ENCODE peak calls at places on chromosomes 4 and X, in seven cellular contexts. C is endothelial cell of umbilical vein, D is brain microvascular endothelial cell, Z is psoas muscle, N is uterus, Y is SK-N-SH, R is pancreas. H is an unnamed sample.

GRCh38 chr4:183503497-183504063 is 1.3 kb upstream of the ING2 start:
- DNase-seq in C (no peak), R (no peak), N (no peak), Z (no peak), D (no peak), Y (no peak), H (no peak)

GRCh38 chrX:66489339-66489738 is 149.5 kb downstream of the EDA2R start:
- DNase-seq in D (no peak), R (no peak), N (no peak), C (no peak), Y (no peak), Z (peak), H (no peak)

GRCh38 chr4:168713193-168713592 is 216.3 kb downstream of the PALLD start:
- DNase-seq in Y (no peak), C (no peak), R (no peak), Z (no peak), N (no peak), D (no peak), H (no peak)

GRCh38 chr4:113981591-113981990 is 2.1 kb upstream of the ARSJ start:
- DNase-seq in Y (no peak), D (no peak), C (no peak), N (no peak), R (no peak), Z (no peak), H (no peak)

GRCh38 chrX:118682258-118683014 is 45.0 kb upstream of the IL13RA1 start:
- DNase-seq in Z (no peak), D (no peak), Y (no peak), R (no peak), N (no peak), C (peak), H (no peak)

GRCh38 chr4:101697266-101697665 is 93.3 kb upstream of the BANK1 start:
- DNase-seq in N (no peak), C (no peak), Y (no peak), D (no peak), R (no peak), Z (no peak), H (no peak)

GRCh38 chrX:63128509-63128908 is 222.6 kb downstream of the SPIN4 start:
- DNase-seq in R (no peak), D (peak), Y (peak), N (no peak), C (no peak), Z (no peak), H (no peak)

GRCh38 chr4:81162752-81163458 is 52.1 kb downstream of the PRKG2 start:
- DNase-seq in R (no peak), C (no peak), N (no peak), Y (no peak), D (no peak), Z (no peak), H (no peak)

GRCh38 chr4:124641715-124642380 is 70.7 kb downstream of the ANKRD50 start:
- DNase-seq in D (peak), Y (no peak), C (peak), R (no peak), Z (no peak), N (no peak), H (no peak)

GRCh38 chr4:41069838-41070237 is 144.5 kb downstream of the APBB2 start:
- DNase-seq in R (no peak), D (no peak), N (no peak), Y (no peak), C (no peak), Z (no peak), H (no peak)

GRCh38 chr4:156169861-156170260 is 216.2 kb upstream of the CTSO start:
- DNase-seq in Z (no peak), C (no peak), N (no peak), R (no peak), Y (no peak), D (no peak), H (no peak)

GRCh38 chr4:4574792-4575191 is 32.9 kb upstream of the STX18 start:
- DNase-seq in C (peak), D (peak), N (peak), Y (no peak), Z (no peak), R (peak), H (peak)

GRCh38 chrX:43860646-43861370 is 21.4 kb downstream of the MAOB start:
- DNase-seq in Y (peak), R (no peak), D (peak), Z (no peak), N (no peak), C (peak), H (no peak)

GRCh38 chr4:122119739-122120138 is 32.4 kb upstream of the BLTP1 start:
- DNase-seq in N (no peak), R (no peak), Y (no peak), Z (no peak), C (no peak), D (no peak), H (no peak)

GRCh38 chr4:48396043-48396442 is 54.7 kb downstream of the SLAIN2 start:
- DNase-seq in R (no peak), C (no peak), Z (no peak), D (no peak), N (no peak), Y (no peak), H (no peak)

GRCh38 chr4:68445111-68445510 is 2.2 kb upstream of the TMPRSS11E start:
- DNase-seq in R (no peak), N (no peak), Z (no peak), D (no peak), C (no peak), Y (no peak), H (no peak)

GRCh38 chr4:47567511-47567910 is 82.4 kb downstream of the ATP10D start:
- DNase-seq in R (no peak), Y (no peak), N (no peak), Z (no peak), C (no peak), D (no peak), H (no peak)

GRCh38 chr4:81736324-81736723 is 264.6 kb upstream of the RASGEF1B start:
- DNase-seq in Z (no peak), C (no peak), D (no peak), Y (no peak), N (no peak), R (no peak), H (no peak)

GRCh38 chrX:105744291-105744690 is 78.0 kb upstream of the NRK start:
- DNase-seq in Z (no peak), C (no peak), Y (no peak), N (no peak), D (no peak), R (no peak), H (no peak)

GRCh38 chrX:54411732-54412131 is 28.5 kb upstream of the TSR2 start:
- DNase-seq in R (no peak), D (no peak), Z (no peak), Y (no peak), N (no peak), C (no peak), H (no peak)

GRCh38 chrX:130079824-130080406 is 30.4 kb downstream of the ELF4 start:
- DNase-seq in N (peak), D (peak), R (no peak), Y (peak), Z (peak), C (peak), H (no peak)

GRCh38 chrX:123736333-123736921 is 3.6 kb upstream of the THOC2 start:
- DNase-seq in C (no peak), D (peak), R (no peak), Z (no peak), N (no peak), Y (peak), H (no peak)

GRCh38 chr4:110902500-110902899 is 279.6 kb upstream of the PITX2 start:
- DNase-seq in C (no peak), R (no peak), Z (no peak), N (no peak), Y (no peak), D (no peak), H (no peak)

GRCh38 chr4:40454816-40455215 is 119.7 kb downstream of the CHRNA9 start:
- DNase-seq in Z (no peak), R (no peak), Y (no peak), N (no peak), C (no peak), D (no peak), H (no peak)

GRCh38 chrX:70133303-70134115 is at the start of gene IGBP1:
- DNase-seq in Y (peak), C (peak), D (peak), N (peak), R (peak), Z (peak), H (peak)

GRCh38 chr4:139367421-139368090 is 65.3 kb upstream of the NDUFC1 start:
- DNase-seq in R (no peak), D (no peak), C (peak), Z (no peak), N (no peak), Y (no peak), H (no peak)

GRCh38 chr4:33060873-33061542 is 2340.8 kb downstream of the PCDH7 start:
- DNase-seq in N (no peak), Z (peak), D (peak), Y (peak), R (peak), C (no peak), H (no peak)

GRCh38 chrX:15334561-15334960 is 762 bp downstream of the PIGA start:
- DNase-seq in N (no peak), Y (no peak), D (peak), R (no peak), Z (no peak), C (no peak), H (peak)

GRCh38 chr4:79408063-79408462 is at the start of gene GK2:
- DNase-seq in N (no peak), R (no peak), D (no peak), Y (no peak), Z (peak), C (no peak), H (no peak)

GRCh38 chr4:114386637-114387233 is 211.9 kb upstream of the UGT8 start:
- DNase-seq in C (peak), Z (no peak), N (no peak), Y (peak), D (peak), R (no peak), H (no peak)

GRCh38 chr4:76374744-76375143 is 46.2 kb downstream of the CCDC158 start:
- DNase-seq in D (no peak), R (no peak), Y (no peak), N (no peak), C (peak), Z (no peak), H (no peak)

DNA sequence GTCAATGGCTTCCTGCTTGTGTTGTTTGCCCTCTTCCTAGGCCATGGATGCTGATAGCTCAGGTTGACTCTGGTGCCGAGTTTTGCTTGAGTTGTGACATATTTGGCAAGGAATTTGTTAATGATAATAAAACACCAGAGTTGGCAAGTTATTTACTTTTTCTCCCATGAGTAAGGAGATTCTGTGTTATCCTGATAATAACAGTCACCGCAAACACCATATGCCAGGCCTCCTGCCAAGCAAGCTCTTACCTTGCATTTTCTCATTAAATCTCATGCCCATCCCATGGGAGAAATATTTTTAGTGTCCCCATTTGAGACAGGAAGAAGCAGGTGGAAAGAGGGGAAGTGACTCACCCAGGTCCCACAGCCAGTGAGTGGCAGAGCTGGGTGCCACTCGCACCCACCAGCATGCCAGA is 67.4 kb upstream of the CLCN4 start:
- DNase-seq in Y (no peak), N (no peak), Z (no peak), D (no peak), R (no peak), C (peak), H (no peak)
- H3K27ac ChIP-seq in Y (no peak), N (no peak), Z (no peak), D (no peak), R (peak), C (peak), H (no peak)

DNA sequence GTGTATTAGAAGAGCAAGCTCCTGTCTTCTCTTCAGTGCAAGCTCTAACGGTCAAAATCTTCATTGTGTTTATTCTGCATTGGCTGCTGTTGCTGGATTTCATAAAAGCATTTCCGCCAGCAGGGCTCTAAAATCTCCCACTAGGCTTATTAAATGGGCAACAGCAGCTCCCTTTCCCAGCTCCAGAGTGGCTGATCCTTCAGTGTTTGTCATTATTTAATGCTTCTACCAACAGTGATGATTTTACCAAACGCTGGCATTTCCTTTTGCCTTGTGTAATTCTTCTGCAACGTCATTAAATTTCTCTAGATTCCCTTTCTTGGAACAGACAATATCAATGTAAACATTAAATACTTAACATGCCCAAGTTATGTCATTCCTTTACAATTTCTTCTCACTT is 20.1 kb downstream of the SLC7A11 start:
- DNase-seq in Y (no peak), D (peak), R (no peak), N (no peak), Z (no peak), C (peak), H (no peak)
- TF ChIP-seq CTCF in Y (no peak), D (peak), R (no peak), N (no peak), Z (no peak), C (no peak), H (no peak)

GRCh38 chr4:13478707-13479106 is 5.4 kb downstream of the RAB28 start:
- DNase-seq in Y (no peak), C (no peak), D (no peak), Z (no peak), R (no peak), N (no peak), H (no peak)
- H3K4me3 ChIP-seq in Y (no peak), C (no peak), D (no peak), Z (no peak), R (no peak), N (no peak), H (no peak)

GRCh38 chr4:86939737-86940141 is 4.9 kb downstream of the AFF1 start:
- DNase-seq in R (no peak), C (peak), N (no peak), D (no peak), Y (no peak), Z (no peak), H (peak)
- H3K27ac ChIP-seq in R (peak), C (peak), N (peak), D (no peak), Y (no peak), Z (peak), H (no peak)

GRCh38 chr4:108060164-108060563 is 70.5 kb downstream of the HADH start:
- DNase-seq in Y (peak), R (no peak), C (no peak), D (peak), N (no peak), Z (no peak), H (no peak)
- TF ChIP-seq CTCF in Y (peak), R (peak), C (no peak), D (peak), N (no peak), Z (peak), H (no peak)

GRCh38 chrX:37686348-37686736 is 751 bp downstream of the XK start:
- DNase-seq in C (no peak), N (no peak), R (no peak), Y (no peak), D (no peak), Z (no peak), H (no peak)
- H3K4me3 ChIP-seq in C (no peak), N (peak), R (peak), Y (no peak), D (no peak), Z (peak), H (peak)

H was measured in CD8-positive, alpha-beta T cell.